ENCODE peak calls at places on chromosomes 1 and 21, in five cellular contexts. I, L, P, Y and D are unnamed samples. For H3K36me3, the result is how much of the 10 kb centered on the place peaks cover.

GRCh38 chr1:156862602-156863599 is 2.2 kb downstream of the NTRK1 start:
- DNase-seq in I (no peak), L (no peak), P (no peak), Y (no peak), D (no peak)

GRCh38 chr21:45528028-45528705 is 14.1 kb downstream of the SLC19A1 start:
- DNase-seq in I (peak), L (peak), P (peak), Y (no peak), D (no peak)

GRCh38 chr1:23751050-23751814 is 8.0 kb downstream of the ELOA start:
- DNase-seq in I (no peak), L (no peak), P (no peak), Y (peak), D (peak)

GRCh38 chr1:236853916-236854601 is 59.0 kb downstream of the MTR start:
- DNase-seq in I (no peak), L (no peak), P (no peak), Y (no peak), D (no peak)

GRCh38 chr1:30524840-30525617 is 198.4 kb downstream of the MATN1 start:
- DNase-seq in I (peak), L (no peak), P (no peak), Y (no peak), D (no peak)

GRCh38 chr1:25774921-25775774 is 24.8 kb upstream of the SELENON start:
- DNase-seq in I (no peak), L (no peak), P (no peak), Y (peak), D (no peak)

GRCh38 chr1:160219062-160219929 is 14.1 kb downstream of the PEA15 start:
- DNase-seq in I (no peak), L (no peak), P (peak), Y (peak), D (peak)

GRCh38 chr1:165257969-165258459 is 98.5 kb downstream of the LMX1A start:
- DNase-seq in I (peak), L (peak), P (peak), Y (peak), D (peak)

GRCh38 chr1:38852780-38853179 is 6.8 kb downstream of the RRAGC start:
- DNase-seq in I (no peak), L (no peak), P (no peak), Y (no peak), D (no peak)

GRCh38 chr1:38846210-38846609 is 13.4 kb downstream of the RRAGC start:
- DNase-seq in I (no peak), L (no peak), P (no peak), Y (no peak), D (no peak)

DNA sequence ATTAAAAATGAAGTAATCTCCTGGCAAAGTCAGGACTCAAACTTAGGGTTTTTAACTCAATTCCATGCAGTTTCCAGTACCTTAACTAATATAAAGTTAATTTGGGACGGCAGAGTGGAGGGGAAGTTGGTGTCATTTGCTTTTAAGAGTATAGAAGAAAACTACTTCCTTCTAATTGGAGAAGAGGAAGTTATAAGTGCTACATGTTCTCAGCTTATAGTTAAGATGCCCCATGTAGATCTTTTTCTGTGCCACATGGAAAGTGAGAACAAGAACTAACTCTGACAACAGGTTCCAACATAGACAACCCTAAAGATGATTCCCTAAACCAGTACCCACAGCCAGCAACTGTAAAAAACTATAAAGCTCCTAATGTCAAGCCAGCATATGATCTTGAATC is 11.5 kb downstream of the RRAGC start:
- DNase-seq in I (no peak), L (no peak), P (no peak), Y (no peak), D (no peak)
- H3K36me3 ChIP-seq in I (under half), L (under half), P (half or more), Y (under half), D (under half)

GRCh38 chr1:67791686-67792475 is 41.4 kb downstream of the GNG12 start:
- DNase-seq in I (no peak), L (no peak), P (no peak), Y (no peak), D (peak)

GRCh38 chr1:67795179-67795916 is 37.9 kb downstream of the GNG12 start:
- DNase-seq in I (no peak), L (no peak), P (no peak), Y (no peak), D (no peak)

GRCh38 chr1:67791261-67791660 is 42.0 kb downstream of the GNG12 start:
- DNase-seq in I (no peak), L (no peak), P (no peak), Y (no peak), D (peak)

GRCh38 chr1:67792756-67793475 is 40.4 kb downstream of the GNG12 start:
- DNase-seq in I (no peak), L (no peak), P (no peak), Y (no peak), D (no peak)

DNA sequence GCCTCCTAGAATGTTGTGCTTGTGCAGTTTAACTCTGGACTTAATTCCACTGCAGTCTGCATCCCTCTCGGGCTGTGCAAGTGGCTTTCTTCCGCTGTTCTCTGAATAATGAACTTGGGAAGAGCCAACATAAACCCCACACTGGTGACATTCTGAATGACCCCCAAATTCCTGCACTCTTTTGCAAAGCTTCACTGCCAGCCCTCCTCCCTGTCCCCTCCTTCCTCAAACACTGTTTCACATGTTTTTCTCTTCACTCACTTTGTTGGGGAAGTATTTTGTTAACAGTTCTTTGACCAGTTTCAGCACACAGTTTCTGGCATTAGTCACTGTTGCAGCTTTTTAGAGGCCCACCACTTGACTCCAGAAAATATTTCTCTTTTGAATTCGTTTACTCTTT is 39.7 kb downstream of the GNG12 start:
- DNase-seq in I (no peak), L (no peak), P (no peak), Y (no peak), D (peak)
- H3K4me3 ChIP-seq in I (no peak), L (no peak), P (no peak), Y (no peak), D (no peak)

GRCh38 chr1:145771056-145771455 is 51.8 kb downstream of the CD160 start:
- DNase-seq in I (no peak), L (no peak), P (no peak), Y (no peak), D (no peak)
- H3K36me3 ChIP-seq in I (under half), L (under half), P (half or more), Y (under half), D (under half)

GRCh38 chr1:9860887-9861286 is 37.1 kb upstream of the CLSTN1 start:
- DNase-seq in I (no peak), L (no peak), P (no peak), Y (no peak), D (no peak)
- H3K4me3 ChIP-seq in I (no peak), L (no peak), P (no peak), Y (no peak), D (no peak)